ENCODE peak calls at places on chromosomes 16 and 17, in five cellular contexts. E is CD4-positive, alpha-beta memory T cell; T is transverse colon; F is body of pancreas; M is CD8-positive, alpha-beta T cell. B is an unnamed sample.

GRCh38 chr17:37025241-37025640 is 76.5 kb downstream of the AATF start:
- DNase-seq in E (no peak), T (no peak), F (no peak), M (no peak), B (peak; percentile 54)

GRCh38 chr16:2980227-2981176 is at the start of gene PKMYT1:
- DNase-seq in E (peak; percentile 95), T (peak; percentile 94), F (peak; percentile 93), M (peak; percentile 95), B (peak; percentile 95)

GRCh38 chr16:77594798-77595625 is 127.3 kb upstream of the NUDT7 start:
- DNase-seq in E (no peak), T (no peak), F (no peak), M (no peak), B (no peak)

GRCh38 chr17:3888343-3889171 is 4.3 kb downstream of the CAMKK1 start:
- DNase-seq in E (no peak), T (peak; percentile 85), F (peak; percentile 62), M (no peak), B (no peak)

GRCh38 chr17:12407495-12407894 is 258.2 kb upstream of the MYOCD start:
- DNase-seq in E (no peak), T (no peak), F (no peak), M (no peak), B (no peak)

GRCh38 chr17:20080513-20080912 is 71.4 kb downstream of the SPECC1 start:
- DNase-seq in E (no peak), T (no peak), F (no peak), M (no peak), B (no peak)

GRCh38 chr16:85963746-85964370 is 64.9 kb downstream of the IRF8 start:
- DNase-seq in E (no peak), T (peak; percentile 51), F (peak; percentile 30), M (no peak), B (no peak)

GRCh38 chr16:14132696-14133048 is 61.6 kb downstream of the MRTFB start:
- DNase-seq in E (no peak), T (no peak), F (no peak), M (no peak), B (no peak)

GRCh38 chr17:55354010-55354409 is 67.6 kb downstream of the MMD start:
- DNase-seq in E (no peak), T (no peak), F (no peak), M (no peak), B (no peak)

GRCh38 chr16:57775661-57776469 is 26.4 kb downstream of the KIFC3 start:
- DNase-seq in E (no peak), T (peak; percentile 50), F (peak; percentile 74), M (no peak), B (peak; percentile 73)

GRCh38 chr16:926715-927114 is 44.1 kb downstream of the LMF1 start:
- DNase-seq in E (no peak), T (no peak), F (no peak), M (no peak), B (no peak)

GRCh38 chr16:66366433-66367299 is at the start of gene CDH5:
- DNase-seq in E (no peak), T (peak; percentile 19), F (peak; percentile 33), M (no peak), B (no peak)

GRCh38 chr16:27339180-27339579 is 25.4 kb downstream of the IL4R start:
- DNase-seq in E (no peak), T (no peak), F (no peak), M (no peak), B (no peak)

GRCh38 chr16:70728145-70728544 is 42.3 kb upstream of the MTSS2 start:
- DNase-seq in E (no peak), T (no peak), F (no peak), M (no peak), B (no peak)

GRCh38 chr16:4298761-4299522 is 16.9 kb upstream of the GLIS2 start:
- DNase-seq in E (no peak), T (peak; percentile 88), F (peak; percentile 39), M (no peak), B (peak; percentile 94)

GRCh38 chr16:28930652-28931051 is 1.1 kb upstream of the CD19 start:
- DNase-seq in E (no peak), T (no peak), F (no peak), M (no peak), B (no peak)

GRCh38 chr16:14658063-14658462 is 25.3 kb downstream of the BFAR start:
- DNase-seq in E (no peak), T (peak; percentile 21), F (no peak), M (no peak), B (no peak)

GRCh38 chr16:70496513-70496912 is 26.8 kb downstream of the COG4 start:
- DNase-seq in E (no peak), T (no peak), F (no peak), M (no peak), B (no peak)

GRCh38 chr17:79039171-79039570 is 15.2 kb downstream of the C1QTNF1 start:
- DNase-seq in E (no peak), T (no peak), F (no peak), M (no peak), B (no peak)

GRCh38 chr16:7436306-7436705 is 103.7 kb downstream of the RBFOX1 start:
- DNase-seq in E (no peak), T (no peak), F (no peak), M (no peak), B (no peak)

GRCh38 chr17:63698381-63698885 is 1.5 kb downstream of the LIMD2 start:
- DNase-seq in E (peak; percentile 25), T (no peak), F (peak; percentile 47), M (no peak), B (no peak)

GRCh38 chr17:75392559-75392958 is 12.9 kb downstream of the GRB2 start:
- DNase-seq in E (no peak), T (no peak), F (no peak), M (no peak), B (no peak)
- H3K4me3 ChIP-seq in E (no peak overlapping the region), T (peak overlapping the region; percentile 39), F (no peak overlapping the region), M (no peak overlapping the region), B (peak overlapping the region; percentile 67)

GRCh38 chr17:7940034-7940433 is 8.0 kb downstream of the CNTROB start:
- DNase-seq in E (no peak), T (no peak), F (no peak), M (no peak), B (no peak)
- H3K36me3 ChIP-seq in E (peaks cover 31% of the 10 kb centered on the region), T (peaks cover 41% of the 10 kb centered on the region), F (no peaks in the 10 kb centered on the region), M (peaks cover 28% of the 10 kb centered on the region), B (no peaks in the 10 kb centered on the region)

DNA sequence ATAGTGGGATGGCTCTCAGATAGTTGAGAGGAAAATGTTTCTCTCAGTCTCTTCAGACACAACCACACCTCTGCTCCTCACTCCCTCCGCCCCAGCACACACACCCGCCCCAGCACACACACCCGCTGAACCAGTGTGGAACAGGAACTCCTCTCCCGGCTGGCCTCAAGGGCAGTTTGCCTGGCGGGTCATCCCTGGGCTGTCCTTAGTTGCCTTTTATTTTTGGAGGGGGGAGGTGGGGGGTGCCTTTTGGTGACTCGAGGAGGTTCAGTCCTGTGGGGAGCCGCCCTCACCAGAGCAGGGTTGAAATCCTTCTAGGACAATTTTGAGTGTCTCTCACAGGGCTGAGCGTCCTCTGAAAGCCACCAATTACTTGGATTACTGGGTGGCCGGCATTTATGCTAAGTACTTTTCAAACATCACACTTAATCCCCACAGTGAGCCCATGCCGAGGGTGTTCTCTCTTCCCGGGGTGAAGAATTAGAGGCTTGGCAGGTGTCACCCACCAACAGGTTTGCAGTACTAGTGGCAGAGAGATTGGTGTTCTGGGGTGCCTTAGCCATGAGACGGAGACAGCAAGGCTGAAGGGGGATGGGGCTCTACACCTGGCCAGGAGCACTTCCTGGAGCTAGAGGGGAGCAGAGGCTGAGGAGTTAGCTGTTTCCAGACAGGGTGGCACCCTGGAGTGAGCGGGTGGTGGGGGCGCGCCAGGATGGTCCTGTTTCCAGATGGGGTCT is 2.8 kb downstream of the RASD1 start:
- DNase-seq in E (no peak), T (peak; percentile 59), F (no peak), M (no peak), B (no peak)
- H3K4me3 ChIP-seq in E (no peak overlapping the region), T (no peak overlapping the region), F (no peak overlapping the region), M (no peak overlapping the region), B (no peak overlapping the region)

GRCh38 chr17:16073845-16074244 is 74.2 kb downstream of the TTC19 start:
- DNase-seq in E (no peak), T (no peak), F (no peak), M (no peak), B (no peak)

GRCh38 chr17:16075949-16076348 is 76.3 kb downstream of the TTC19 start:
- DNase-seq in E (no peak), T (no peak), F (no peak), M (no peak), B (no peak)

GRCh38 chr17:16080366-16080765 is 80.7 kb downstream of the TTC19 start:
- DNase-seq in E (no peak), T (no peak), F (no peak), M (no peak), B (no peak)

GRCh38 chr17:16072031-16072430 is 72.4 kb downstream of the TTC19 start:
- DNase-seq in E (no peak), T (no peak), F (no peak), M (no peak), B (no peak)

GRCh38 chr17:16074423-16074822 is 74.8 kb downstream of the TTC19 start:
- DNase-seq in E (no peak), T (no peak), F (no peak), M (no peak), B (no peak)
- H3K36me3 ChIP-seq in E (peaks cover 53% of the 10 kb centered on the region), T (peaks cover 68% of the 10 kb centered on the region), F (peaks cover 5% of the 10 kb centered on the region), M (peaks cover 46% of the 10 kb centered on the region), B (no peaks in the 10 kb centered on the region)

DNA sequence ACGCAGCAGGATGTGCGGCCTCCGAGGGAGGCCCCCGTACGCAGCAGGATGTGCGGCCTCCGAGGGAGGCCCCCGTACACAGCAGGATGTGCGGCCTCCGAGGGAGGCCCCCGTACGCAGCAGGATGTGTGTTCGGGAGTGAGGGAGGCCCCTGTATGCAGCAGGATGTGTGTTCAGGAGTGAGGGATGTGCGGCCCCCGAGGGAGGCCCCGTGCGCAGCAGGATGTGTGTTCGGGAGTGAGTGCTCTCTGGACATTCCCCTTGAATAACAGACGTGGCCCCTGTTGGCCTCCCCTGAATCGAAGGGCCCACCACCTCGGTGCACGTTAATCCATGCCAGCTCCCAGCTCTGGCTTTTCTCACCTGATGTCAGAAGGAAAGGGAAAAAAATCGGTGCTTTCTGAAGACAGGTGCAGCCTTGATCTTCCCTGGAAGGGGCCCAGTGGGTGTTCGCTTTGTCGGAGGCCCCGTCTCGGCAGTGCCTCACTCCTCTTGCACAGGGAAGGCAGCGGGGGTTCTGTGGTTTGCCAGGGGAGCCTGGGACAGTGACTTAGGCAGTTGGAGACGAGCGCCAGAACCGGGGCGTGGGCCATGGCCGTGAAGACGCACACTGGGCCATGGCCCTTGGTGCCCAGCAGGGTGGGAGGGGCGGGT is 101.6 kb upstream of the CHMP6 start:
- DNase-seq in E (peak; percentile 51), T (no peak), F (no peak), M (no peak), B (no peak)
- H3K4me3 ChIP-seq in E (peak overlapping the region; percentile 22), T (no peak overlapping the region), F (no peak overlapping the region), M (no peak overlapping the region), B (no peak overlapping the region)

B was measured in Caco-2.